ENCODE peak calls at places on chromosomes 6 and 20, in eight cellular contexts. W is LNCaP clone FGC; C is H1; B is D721Med; L is GM03348; Q is COR-L47; H is ovary; P is stimulated activated effector memory CD8-positive, alpha-beta T cell treated with anti-CD3 and anti-CD28 coated beads, Interleukin-12 subunit alpha, Interleukin-12 subunit beta, amount 100 ng/mL, for 72 hours. U is an unnamed sample.

GRCh38 chr20:19934792-19935491 is 82.2 kb upstream of the NAA20 start:
- DNase-seq in W (peak; percentile 40), C (no peak), P (no peak), Q (no peak), L (no peak), H (no peak), B (no peak), U (peak; percentile 79)

GRCh38 chr6:119255492-119255891 is 94.1 kb downstream of the MAN1A1 start:
- DNase-seq in C (no peak), W (no peak), L (no peak), P (no peak), B (no peak), H (no peak), Q (no peak), U (no peak)

GRCh38 chr20:44695295-44696230 is 19.6 kb upstream of the CCN5 start:
- DNase-seq in C (no peak), L (peak; percentile 64), Q (no peak), W (no peak), P (no peak), H (no peak), B (no peak), U (no peak)

GRCh38 chr6:73079978-73080377 is 145.3 kb downstream of the KHDC1L start:
- DNase-seq in Q (no peak), C (no peak), H (no peak), W (no peak), P (no peak), L (no peak), B (no peak), U (no peak)

GRCh38 chr20:41023549-41023948 is 5.1 kb upstream of the TOP1 start:
- DNase-seq in C (no peak), P (no peak), B (no peak), Q (no peak), W (no peak), H (no peak), L (no peak), U (no peak)

GRCh38 chr6:162814417-162814988 is 86.7 kb downstream of the PACRG start:
- DNase-seq in P (no peak), H (no peak), W (no peak), C (no peak), B (no peak), L (no peak), Q (peak; percentile 1), U (no peak)

GRCh38 chr20:57027752-57028151 is 238.7 kb downstream of the BMP7 start:
- DNase-seq in C (no peak), L (no peak), B (no peak), W (no peak), P (no peak), Q (no peak), H (no peak), U (no peak)

GRCh38 chr6:170433163-170434095 is 119.7 kb downstream of the PSMB1 start:
- DNase-seq in H (no peak), W (no peak), C (no peak), P (no peak), Q (no peak), B (no peak), L (no peak), U (peak; percentile 15)

GRCh38 chr20:22243063-22243462 is 341.3 kb downstream of the FOXA2 start:
- DNase-seq in Q (no peak), H (no peak), C (no peak), L (no peak), P (no peak), B (no peak), W (no peak), U (no peak)

GRCh38 chr6:2793491-2794151 is 28.4 kb downstream of the WRNIP1 start:
- DNase-seq in L (no peak), P (peak; percentile 62), Q (peak; percentile 52), H (no peak), B (no peak), W (no peak), C (no peak), U (peak; percentile 65)

GRCh38 chr6:35441205-35441604 is 10.9 kb upstream of the FANCE start:
- DNase-seq in W (no peak), B (no peak), H (no peak), P (no peak), C (no peak), Q (no peak), L (no peak), U (no peak)

GRCh38 chr6:51827580-51827979 is 259.8 kb downstream of the PKHD1 start:
- DNase-seq in B (no peak), W (peak; percentile 33), C (no peak), Q (no peak), L (no peak), H (no peak), P (no peak), U (no peak)

GRCh38 chr6:136510782-136511181 is 39.4 kb downstream of the MAP7 start:
- DNase-seq in W (no peak), L (no peak), Q (no peak), C (peak; percentile 1), P (no peak), H (no peak), B (no peak), U (no peak)

GRCh38 chr6:154239392-154239791 is 117.2 kb downstream of the IPCEF1 start:
- DNase-seq in W (no peak), H (no peak), C (no peak), L (no peak), Q (no peak), B (no peak), P (peak; percentile 43), U (no peak)

GRCh38 chr6:84415068-84415467 is 187.6 kb upstream of the CEP162 start:
- DNase-seq in P (no peak), W (no peak), C (no peak), Q (no peak), B (no peak), H (no peak), L (no peak), U (no peak)

GRCh38 chr6:116413357-116413756 is 42.6 kb downstream of the DSE start:
- DNase-seq in Q (no peak), P (no peak), L (no peak), H (no peak), W (no peak), B (no peak), C (no peak), U (no peak)

GRCh38 chr6:7827142-7827541 is 83.4 kb downstream of the TXNDC5 start:
- DNase-seq in Q (no peak), L (peak; percentile 68), C (no peak), P (no peak), H (no peak), B (no peak), W (no peak), U (no peak)

GRCh38 chr6:154399097-154399496 is 42.5 kb upstream of the IPCEF1 start:
- DNase-seq in P (no peak), H (no peak), C (no peak), W (no peak), L (peak; percentile 24), B (no peak), Q (no peak), U (no peak)

GRCh38 chr6:38493929-38494547 is 145.7 kb downstream of the BTBD9 start:
- DNase-seq in H (peak; percentile 80), P (peak; percentile 92), Q (peak; percentile 53), L (peak; percentile 51), B (no peak), C (peak; percentile 95), W (peak; percentile 46), U (peak; percentile 87)

GRCh38 chr6:158803733-158804143 is 15.4 kb downstream of the EZR start:
- DNase-seq in L (no peak), H (no peak), B (no peak), P (no peak), C (no peak), Q (no peak), W (peak; percentile 72), U (no peak)

GRCh38 chr6:132961122-132961521 is 146.8 kb downstream of the RPS12 start:
- DNase-seq in C (no peak), W (no peak), B (no peak), H (no peak), P (no peak), Q (no peak), L (peak; percentile 4), U (no peak)

GRCh38 chr6:131413191-131413830 is 159.7 kb upstream of the ARG1 start:
- DNase-seq in W (no peak), B (no peak), L (no peak), H (no peak), Q (no peak), C (no peak), P (no peak), U (no peak)

GRCh38 chr6:156434795-156435190 is 342.4 kb upstream of the ARID1B start:
- DNase-seq in Q (no peak), L (no peak), P (no peak), B (no peak), H (no peak), W (no peak), C (no peak), U (no peak)

GRCh38 chr20:24350923-24351368 is 118.5 kb upstream of the SYNDIG1 start:
- DNase-seq in L (peak; percentile 41), P (no peak), Q (no peak), C (no peak), W (no peak), B (no peak), H (no peak), U (no peak)

GRCh38 chr6:36788768-36789167 is 50.5 kb downstream of the CPNE5 start:
- DNase-seq in C (no peak), L (peak; percentile 39), W (no peak), P (no peak), B (no peak), H (no peak), Q (no peak), U (no peak)

GRCh38 chr6:103769431-103769830 is 1090.3 kb downstream of the HACE1 start:
- DNase-seq in C (no peak), B (no peak), W (no peak), H (no peak), P (no peak), Q (no peak), L (no peak), U (no peak)